ENCODE peak calls at places on chromosomes 7 and 10, in five cellular contexts. O, Y, Q, J and W are unnamed samples.

GRCh38 chr7:70322786-70323185 is 724.5 kb downstream of the AUTS2 start:
- DNase-seq in O (no peak), Y (no peak), Q (no peak), J (no peak), W (no peak)

GRCh38 chr7:4814463-4814862 is 39.0 kb downstream of the AP5Z1 start:
- DNase-seq in O (no peak), Y (no peak), Q (no peak), J (no peak), W (no peak)

GRCh38 chr10:49568235-49568634 is 29.3 kb upstream of the ERCC6 start:
- DNase-seq in O (no peak), Y (peak), Q (no peak), J (no peak), W (no peak)

GRCh38 chr10:69048103-69048502 is 39.8 kb upstream of the SRGN start:
- DNase-seq in O (peak), Y (peak), Q (peak), J (no peak), W (no peak)

GRCh38 chr10:77974396-77975074 is 48.0 kb upstream of the DLG5 start:
- DNase-seq in O (peak), Y (peak), Q (peak), J (peak), W (no peak)

GRCh38 chr10:132373241-132373955 is 23.6 kb upstream of the PWWP2B start:
- DNase-seq in O (no peak), Y (no peak), Q (no peak), J (no peak), W (no peak)

GRCh38 chr10:69377191-69377590 is 39.5 kb downstream of the TACR2 start:
- DNase-seq in O (no peak), Y (no peak), Q (no peak), J (no peak), W (no peak)

GRCh38 chr10:85532821-85533220 is 833.8 kb downstream of the GRID1 start:
- DNase-seq in O (no peak), Y (no peak), Q (no peak), J (no peak), W (no peak)

GRCh38 chr7:98315318-98315993 is 34.0 kb downstream of the BRI3 start:
- DNase-seq in O (no peak), Y (no peak), Q (no peak), J (no peak), W (no peak)

GRCh38 chr7:110573862-110574528 is 516.9 kb upstream of the LRRN3 start:
- DNase-seq in O (no peak), Y (peak), Q (no peak), J (peak), W (no peak)

GRCh38 chr7:87628780-87629569 is 777 bp downstream of the RUNDC3B start:
- DNase-seq in O (no peak), Y (no peak), Q (peak), J (peak), W (no peak)

GRCh38 chr10:125995726-125996304 is 99.5 kb downstream of the FANK1 start:
- DNase-seq in O (no peak), Y (no peak), Q (no peak), J (no peak), W (no peak)

GRCh38 chr10:128071417-128071782 is 54.8 kb downstream of the MKI67 start:
- DNase-seq in O (no peak), Y (no peak), Q (no peak), J (no peak), W (no peak)

GRCh38 chr7:136869991-136870798 is 1.7 kb downstream of the CHRM2 start:
- DNase-seq in O (no peak), Y (peak), Q (no peak), J (no peak), W (no peak)

GRCh38 chr7:651032-651728 is 75.3 kb upstream of the DNAAF5 start:
- DNase-seq in O (no peak), Y (no peak), Q (no peak), J (no peak), W (no peak)

GRCh38 chr10:35433851-35434426 is 97.6 kb downstream of the CCNY start:
- DNase-seq in O (no peak), Y (peak), Q (no peak), J (no peak), W (no peak)

GRCh38 chr10:108374991-108375390 is 1210.5 kb upstream of the SORCS1 start:
- DNase-seq in O (no peak), Y (no peak), Q (no peak), J (no peak), W (no peak)

GRCh38 chr7:131074585-131074984 is 253.1 kb upstream of the MKLN1 start:
- DNase-seq in O (no peak), Y (no peak), Q (no peak), J (no peak), W (no peak)

GRCh38 chr10:50516161-50516560 is 107.6 kb downstream of the SGMS1 start:
- DNase-seq in O (no peak), Y (no peak), Q (no peak), J (no peak), W (no peak)

GRCh38 chr10:33982995-33983394 is 648.5 kb upstream of the NRP1 start:
- DNase-seq in O (no peak), Y (peak), Q (no peak), J (no peak), W (no peak)

GRCh38 chr10:124065382-124066155 is 27.8 kb downstream of the CHST15 start:
- DNase-seq in O (no peak), Y (no peak), Q (no peak), J (no peak), W (no peak)

GRCh38 chr10:72087969-72088878 is at the start of gene SPOCK2:
- DNase-seq in O (peak), Y (no peak), Q (no peak), J (no peak), W (no peak)

GRCh38 chr10:99993994-99994689 is 15.6 kb downstream of the DNMBP start:
- DNase-seq in O (peak), Y (peak), Q (peak), J (no peak), W (peak)

GRCh38 chr10:118980135-118980865 is 49.2 kb upstream of the NANOS1 start:
- DNase-seq in O (no peak), Y (no peak), Q (no peak), J (no peak), W (no peak)

GRCh38 chr10:122368502-122369254 is 5.8 kb upstream of the PLEKHA1 start:
- DNase-seq in O (no peak), Y (no peak), Q (no peak), J (no peak), W (no peak)

GRCh38 chr7:164882-165660 is 27.3 kb upstream of the FAM20C start:
- DNase-seq in O (no peak), Y (no peak), Q (no peak), J (no peak), W (no peak)

GRCh38 chr10:130392031-130392430 is 255.8 kb downstream of the GLRX3 start:
- DNase-seq in O (no peak), Y (no peak), Q (no peak), J (no peak), W (no peak)

GRCh38 chr7:138226001-138226476 is 149.8 kb downstream of the AKR1D1 start:
- DNase-seq in O (no peak), Y (no peak), Q (peak), J (no peak), W (no peak)

GRCh38 chr10:8037941-8038894 is 16.3 kb upstream of the GATA3 start:
- DNase-seq in O (no peak), Y (no peak), Q (no peak), J (no peak), W (no peak)

GRCh38 chr10:49654036-49654693 is 25.3 kb upstream of the C10orf53 start:
- DNase-seq in O (no peak), Y (no peak), Q (no peak), J (no peak), W (no peak)

GRCh38 chr7:131225619-131226101 is 102.0 kb upstream of the MKLN1 start:
- DNase-seq in O (no peak), Y (peak), Q (peak), J (peak), W (peak)

GRCh38 chr10:31413325-31413724 is 94.3 kb downstream of the ZEB1 start:
- DNase-seq in O (no peak), Y (peak), Q (no peak), J (no peak), W (no peak)

GRCh38 chr10:100347568-100348195 is 649 bp downstream of the SCD start:
- DNase-seq in O (peak), Y (no peak), Q (no peak), J (no peak), W (no peak)

GRCh38 chr10:76350583-76350982 is 919.2 kb downstream of the LRMDA start:
- DNase-seq in O (no peak), Y (no peak), Q (no peak), J (no peak), W (no peak)

GRCh38 chr7:24572421-24573007 is 738 bp upstream of the PALS2 start:
- DNase-seq in O (peak), Y (peak), Q (peak), J (peak), W (peak)

GRCh38 chr7:55120501-55121198 is 101.8 kb downstream of the EGFR start:
- DNase-seq in O (no peak), Y (peak), Q (peak), J (no peak), W (no peak)

GRCh38 chr10:117674641-117675040 is 132.1 kb downstream of the EMX2 start:
- DNase-seq in O (no peak), Y (no peak), Q (no peak), J (no peak), W (no peak)

GRCh38 chr7:104679085-104679484 is 334.9 kb upstream of the KMT2E start:
- DNase-seq in O (no peak), Y (no peak), Q (no peak), J (no peak), W (no peak)

GRCh38 chr7:100674441-100675407 is 1.2 kb downstream of the GNB2 start:
- DNase-seq in O (peak), Y (no peak), Q (peak), J (no peak), W (no peak)

GRCh38 chr7:139692723-139693122 is 85.1 kb downstream of the HIPK2 start:
- DNase-seq in O (no peak), Y (no peak), Q (peak), J (no peak), W (no peak)
- TF ChIP-seq POLR2A in O (no peak), Y (no peak), Q (no peak), J (no peak), W (no peak)

DNA sequence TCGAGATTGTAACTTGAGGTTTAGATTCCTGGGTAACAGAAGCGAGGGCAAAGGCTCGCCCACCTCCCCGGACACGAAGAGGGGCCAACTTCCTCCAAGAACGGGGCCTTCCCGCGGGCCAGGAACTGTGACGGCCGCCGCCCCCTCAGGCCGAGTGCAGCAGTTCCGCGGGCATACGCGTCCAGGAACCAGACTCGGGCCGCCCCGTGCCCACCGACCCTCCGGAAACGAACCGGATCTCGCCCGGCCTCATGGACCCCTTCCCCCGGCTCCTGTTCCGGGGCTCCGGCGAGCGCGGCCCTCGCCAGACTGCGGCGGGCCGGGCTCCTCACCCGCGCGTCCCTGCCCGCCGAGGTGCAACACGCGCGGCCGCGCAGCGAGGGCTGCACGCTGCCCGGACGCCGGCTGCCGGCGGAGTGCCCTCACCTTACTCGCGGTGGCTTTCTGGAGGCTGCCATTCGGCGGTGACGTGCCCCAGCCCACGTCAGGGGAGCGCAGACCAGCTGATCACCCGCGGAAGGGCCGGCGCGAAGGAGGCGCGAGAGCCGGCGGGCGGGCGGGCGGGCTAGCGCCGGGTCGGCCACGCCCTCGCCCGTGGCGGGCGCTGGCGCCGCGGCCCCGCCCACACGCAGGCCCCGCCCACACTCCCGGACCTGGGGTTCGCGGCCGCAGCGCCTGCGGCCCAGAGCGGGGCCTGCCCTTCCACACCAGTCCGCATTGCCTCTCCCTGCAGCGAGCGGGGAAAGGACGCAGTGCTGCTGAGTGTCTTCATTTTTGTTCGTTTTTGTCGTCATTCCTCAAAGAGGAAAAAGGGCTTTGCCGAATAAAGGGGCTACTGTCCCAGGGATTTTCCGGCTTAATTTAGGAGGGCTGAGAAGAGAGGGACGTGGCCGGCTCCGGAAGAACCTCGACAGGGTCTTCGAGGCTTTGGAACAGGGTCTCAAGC is at the start of gene XPNPEP1:
- DNase-seq in O (peak), Y (peak), Q (peak), J (peak), W (peak)
- TF ChIP-seq POLR2A in O (peak), Y (peak), Q (peak), J (peak), W (peak)

GRCh38 chr7:73702665-73703064 is 16.8 kb downstream of the STX1A start:
- DNase-seq in O (no peak), Y (no peak), Q (no peak), J (no peak), W (no peak)
- TF ChIP-seq POLR2A in O (no peak), Y (no peak), Q (no peak), J (no peak), W (no peak)

GRCh38 chr7:66697451-66698438 is 42.8 kb upstream of the RABGEF1 start:
- DNase-seq in O (no peak), Y (peak), Q (no peak), J (no peak), W (no peak)
- TF ChIP-seq POLR2A in O (no peak), Y (no peak), Q (no peak), J (no peak), W (no peak)

GRCh38 chr7:10977113-10977512 is 3.4 kb downstream of the PHF14 start:
- DNase-seq in O (no peak), Y (no peak), Q (no peak), J (no peak), W (no peak)

GRCh38 chr7:10972174-10972573 is 1.5 kb upstream of the PHF14 start:
- DNase-seq in O (no peak), Y (no peak), Q (no peak), J (no peak), W (no peak)

GRCh38 chr7:10974717-10975032 is 1.0 kb downstream of the PHF14 start:
- DNase-seq in O (no peak), Y (no peak), Q (no peak), J (no peak), W (no peak)

GRCh38 chr7:10973942-10974716 is 457 bp downstream of the PHF14 start:
- DNase-seq in O (peak), Y (peak), Q (peak), J (peak), W (peak)

DNA sequence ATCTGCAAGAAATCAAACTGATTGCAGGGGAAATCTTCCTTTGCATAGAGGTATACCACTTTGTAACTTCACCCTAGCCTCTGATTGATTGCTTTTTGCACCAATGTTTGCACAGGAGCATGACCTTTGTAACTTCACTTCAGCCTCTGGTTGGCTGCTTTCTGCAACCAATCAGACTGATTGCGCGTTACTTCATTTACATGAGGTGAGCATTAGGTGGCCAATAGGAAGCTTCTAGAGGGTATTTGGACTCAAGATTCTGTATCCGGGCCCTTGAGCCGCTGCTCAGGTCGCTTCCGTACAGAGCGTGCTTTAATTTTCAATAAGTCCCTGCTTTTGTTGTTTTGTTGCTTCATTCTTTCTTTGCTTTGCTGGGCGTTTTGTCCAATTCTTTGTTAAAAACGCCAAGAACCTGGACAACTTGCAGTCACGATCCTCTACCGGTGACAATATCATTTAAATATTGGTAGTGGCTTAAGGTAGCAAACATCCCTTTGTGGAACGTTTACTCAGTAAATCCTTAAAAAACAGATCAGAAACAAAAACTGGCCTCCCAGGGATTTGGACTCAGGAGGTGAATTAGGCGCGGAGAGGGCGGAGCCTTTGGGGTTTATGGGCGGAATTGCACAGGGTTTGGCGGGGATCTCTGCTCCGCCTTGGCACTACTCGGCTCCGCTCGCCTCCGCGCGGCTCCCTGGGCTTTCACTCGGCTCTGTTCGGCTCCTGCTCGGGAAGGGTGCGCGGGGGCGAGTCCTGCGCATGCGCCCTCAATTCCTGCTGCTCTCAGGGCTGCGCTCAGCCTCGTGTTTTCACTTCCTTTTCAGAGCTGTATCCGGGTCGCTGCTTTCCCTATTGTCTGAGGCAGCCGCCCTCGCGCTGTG is at the start of gene PHF14:
- DNase-seq in O (peak), Y (peak), Q (peak), J (peak), W (peak)
- TF ChIP-seq POLR2A in O (peak), Y (peak), Q (peak), J (peak), W (peak)

GRCh38 chr10:4111593-4111992 is 326.6 kb upstream of the KLF6 start:
- DNase-seq in O (no peak), Y (peak), Q (no peak), J (no peak), W (no peak)
- TF ChIP-seq POLR2A in O (no peak), Y (no peak), Q (no peak), J (no peak), W (no peak)

DNA sequence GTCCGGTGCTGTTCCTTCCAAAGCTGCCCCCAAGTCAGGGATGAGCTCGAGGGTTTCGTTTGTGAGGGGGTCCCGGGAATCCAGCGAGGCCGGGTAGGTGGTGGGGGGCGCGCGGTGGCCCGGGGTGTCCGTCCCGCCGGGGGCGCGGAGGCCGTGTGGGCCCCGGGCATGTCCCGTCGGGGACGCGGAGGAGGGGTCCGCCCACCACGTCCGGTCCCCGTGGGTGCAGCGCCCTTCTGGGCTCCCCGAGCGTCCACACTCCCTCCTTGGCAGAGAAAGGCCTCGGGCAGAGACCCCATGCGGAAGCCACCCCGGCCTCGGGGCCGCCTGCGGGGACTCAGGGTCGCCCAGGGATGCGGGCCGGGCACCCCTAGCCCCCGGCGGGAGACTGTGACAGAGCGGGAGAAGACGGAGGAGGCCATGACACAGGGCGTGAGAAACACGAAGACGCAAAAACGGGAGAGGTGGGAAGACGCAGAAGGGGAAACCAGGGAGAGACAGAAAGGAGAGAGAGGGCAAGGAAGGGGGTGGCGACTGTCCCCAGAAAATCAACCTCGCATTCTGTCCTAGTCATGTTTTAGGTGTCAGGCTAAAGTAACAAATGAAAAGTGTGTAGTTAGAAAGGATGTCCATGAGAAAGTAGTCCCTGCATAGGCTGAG is 668 bp upstream of the ZNF425 start:
- DNase-seq in O (peak), Y (peak), Q (peak), J (peak), W (no peak)
- TF ChIP-seq POLR2A in O (no peak), Y (no peak), Q (no peak), J (peak), W (no peak)